ENCODE peak calls at places on chromosome 17, in eight cellular contexts. F, W, R, Q, N, T, Z and A are unnamed samples.

GRCh38 chr17:16442141-16442540 is 26.8 kb downstream of the TRPV2 start:
- DNase-seq in R (peak), Z (peak), Q (no peak), N (no peak), F (no peak), T (peak), W (no peak), A (no peak)

GRCh38 chr17:67833946-67834631 is 8.8 kb downstream of the BPTF start:
- DNase-seq in R (no peak), W (no peak), Z (no peak), T (no peak), F (no peak), N (no peak), Q (no peak), A (no peak)

GRCh38 chr17:6913608-6914443 is 82.0 kb upstream of the ALOX12 start:
- DNase-seq in N (peak), F (peak), T (peak), Q (peak), R (peak), Z (peak), W (peak), A (no peak)

GRCh38 chr17:77445030-77445907 is 304.5 kb downstream of the SEC14L1 start:
- DNase-seq in Q (no peak), R (peak), N (no peak), W (peak), Z (peak), F (no peak), T (no peak), A (no peak)

GRCh38 chr17:4584835-4585187 is 482 bp downstream of the SMTNL2 start:
- DNase-seq in F (no peak), N (no peak), W (no peak), Q (no peak), R (no peak), Z (no peak), T (no peak), A (no peak)

GRCh38 chr17:77476920-77477805 is 336.4 kb downstream of the SEC14L1 start:
- DNase-seq in Z (peak), T (peak), F (no peak), N (peak), R (peak), Q (no peak), W (peak), A (peak)

GRCh38 chr17:2735896-2736295 is 13.6 kb downstream of the CCDC92B start:
- DNase-seq in W (no peak), Q (no peak), Z (no peak), T (no peak), R (no peak), F (no peak), N (no peak), A (no peak)

GRCh38 chr17:74853669-74854068 is 6.0 kb downstream of the GRIN2C start:
- DNase-seq in Z (no peak), N (no peak), F (no peak), W (no peak), R (no peak), Q (no peak), T (no peak), A (no peak)

GRCh38 chr17:72735602-72736001 is 356.9 kb downstream of the SLC39A11 start:
- DNase-seq in N (no peak), F (no peak), R (no peak), Q (no peak), W (no peak), Z (no peak), T (no peak), A (no peak)

GRCh38 chr17:74545456-74546230 is at the start of gene CD300C:
- DNase-seq in W (no peak), R (no peak), T (no peak), Z (no peak), N (no peak), F (no peak), Q (no peak), A (no peak)

GRCh38 chr17:27453466-27453865 is 2.8 kb upstream of the KSR1 start:
- DNase-seq in T (no peak), F (no peak), Q (no peak), N (no peak), R (no peak), W (no peak), Z (no peak), A (no peak)

DNA sequence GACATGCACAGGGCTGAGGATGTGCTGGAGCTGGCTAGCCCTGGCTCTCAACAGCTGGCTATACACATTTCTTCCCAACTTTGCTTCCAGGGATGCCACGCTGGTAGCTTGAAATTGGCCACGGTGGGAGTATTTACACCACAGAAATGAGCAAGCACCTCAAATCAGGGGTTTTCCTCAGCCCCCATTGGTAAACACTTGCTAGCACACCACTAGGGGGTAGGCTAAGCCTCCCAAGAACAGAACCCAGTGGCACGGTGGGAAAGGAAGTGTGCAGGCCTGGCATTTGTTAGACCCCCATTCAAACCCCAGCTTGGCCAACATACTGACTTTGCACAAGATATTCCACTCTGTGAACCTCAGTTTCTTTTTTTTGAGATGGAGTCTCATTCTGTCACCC is 12.9 kb downstream of the DRC3 start:
- DNase-seq in F (no peak), R (no peak), Q (no peak), N (no peak), Z (peak), W (no peak), T (no peak), A (no peak)
- TF ChIP-seq CTCF in F (no peak), R (peak), Q (no peak), N (no peak), Z (peak), W (no peak), T (peak), A (peak)

GRCh38 chr17:56821847-56822534 is 11.7 kb downstream of the C17orf67 start:
- DNase-seq in N (no peak), F (no peak), R (no peak), Z (no peak), W (no peak), Q (no peak), T (no peak), A (no peak)

GRCh38 chr17:56819030-56819429 is 14.7 kb downstream of the C17orf67 start:
- DNase-seq in T (no peak), Z (no peak), R (no peak), F (no peak), Q (no peak), W (no peak), N (no peak), A (no peak)

GRCh38 chr17:56820207-56820606 is 13.5 kb downstream of the C17orf67 start:
- DNase-seq in N (no peak), F (no peak), Q (no peak), W (no peak), R (no peak), T (no peak), Z (no peak), A (no peak)

GRCh38 chr17:56817066-56817465 is 16.7 kb downstream of the C17orf67 start:
- DNase-seq in W (no peak), T (no peak), Q (no peak), Z (no peak), N (no peak), R (no peak), F (no peak), A (no peak)

GRCh38 chr17:56819431-56820145 is 14.1 kb downstream of the C17orf67 start:
- DNase-seq in Z (peak), Q (peak), R (peak), T (peak), W (peak), F (peak), N (peak), A (peak)
- TF ChIP-seq CTCF in Z (peak), Q (peak), R (peak), T (peak), W (peak), F (peak), N (peak), A (peak)

GRCh38 chr17:8966926-8967325 is 1.4 kb upstream of the PIK3R5 start:
- DNase-seq in W (no peak), N (no peak), Q (no peak), Z (no peak), F (no peak), T (no peak), R (no peak), A (no peak)

GRCh38 chr17:8963017-8963416 is 2.5 kb downstream of the PIK3R5 start:
- DNase-seq in F (no peak), Q (no peak), T (no peak), W (no peak), R (no peak), N (no peak), Z (no peak), A (no peak)

GRCh38 chr17:8964801-8965393 is 610 bp downstream of the PIK3R5 start:
- DNase-seq in N (no peak), T (no peak), W (no peak), F (no peak), Z (no peak), R (no peak), Q (no peak), A (no peak)

GRCh38 chr17:8963665-8964258 is 1.7 kb downstream of the PIK3R5 start:
- DNase-seq in N (no peak), W (no peak), T (no peak), Q (no peak), Z (no peak), F (no peak), R (no peak), A (no peak)

GRCh38 chr17:8965394-8966168 is at the start of gene PIK3R5:
- DNase-seq in W (peak), N (peak), Q (no peak), F (no peak), T (no peak), R (no peak), Z (no peak), A (no peak)
- TF ChIP-seq CTCF in W (no peak), N (no peak), Q (no peak), F (no peak), T (no peak), R (no peak), Z (no peak), A (peak)

GRCh38 chr17:50806141-50806643 is 29.2 kb upstream of the WFIKKN2 start:
- DNase-seq in W (no peak), R (peak), Z (peak), F (peak), Q (no peak), N (no peak), T (peak), A (no peak)
- TF ChIP-seq CTCF in W (no peak), R (peak), Z (no peak), F (peak), Q (no peak), N (no peak), T (peak), A (peak)

GRCh38 chr17:13302983-13303382 is 285.2 kb upstream of the ELAC2 start:
- DNase-seq in N (no peak), F (no peak), Q (no peak), Z (no peak), R (no peak), T (no peak), W (no peak), A (no peak)

GRCh38 chr17:13310858-13311257 is 290.9 kb downstream of the HS3ST3A1 start:
- DNase-seq in T (no peak), F (no peak), Q (no peak), R (no peak), W (no peak), N (no peak), Z (no peak), A (no peak)

GRCh38 chr17:13311301-13311700 is 290.4 kb downstream of the HS3ST3A1 start:
- DNase-seq in N (no peak), Q (no peak), T (peak), Z (peak), R (peak), F (no peak), W (no peak), A (no peak)

GRCh38 chr17:13306310-13306962 is 288.6 kb upstream of the ELAC2 start:
- DNase-seq in R (peak), Z (peak), N (peak), Q (no peak), W (no peak), T (peak), F (no peak), A (peak)
- TF ChIP-seq CTCF in R (peak), Z (peak), N (no peak), Q (peak), W (no peak), T (peak), F (no peak), A (peak)

DNA sequence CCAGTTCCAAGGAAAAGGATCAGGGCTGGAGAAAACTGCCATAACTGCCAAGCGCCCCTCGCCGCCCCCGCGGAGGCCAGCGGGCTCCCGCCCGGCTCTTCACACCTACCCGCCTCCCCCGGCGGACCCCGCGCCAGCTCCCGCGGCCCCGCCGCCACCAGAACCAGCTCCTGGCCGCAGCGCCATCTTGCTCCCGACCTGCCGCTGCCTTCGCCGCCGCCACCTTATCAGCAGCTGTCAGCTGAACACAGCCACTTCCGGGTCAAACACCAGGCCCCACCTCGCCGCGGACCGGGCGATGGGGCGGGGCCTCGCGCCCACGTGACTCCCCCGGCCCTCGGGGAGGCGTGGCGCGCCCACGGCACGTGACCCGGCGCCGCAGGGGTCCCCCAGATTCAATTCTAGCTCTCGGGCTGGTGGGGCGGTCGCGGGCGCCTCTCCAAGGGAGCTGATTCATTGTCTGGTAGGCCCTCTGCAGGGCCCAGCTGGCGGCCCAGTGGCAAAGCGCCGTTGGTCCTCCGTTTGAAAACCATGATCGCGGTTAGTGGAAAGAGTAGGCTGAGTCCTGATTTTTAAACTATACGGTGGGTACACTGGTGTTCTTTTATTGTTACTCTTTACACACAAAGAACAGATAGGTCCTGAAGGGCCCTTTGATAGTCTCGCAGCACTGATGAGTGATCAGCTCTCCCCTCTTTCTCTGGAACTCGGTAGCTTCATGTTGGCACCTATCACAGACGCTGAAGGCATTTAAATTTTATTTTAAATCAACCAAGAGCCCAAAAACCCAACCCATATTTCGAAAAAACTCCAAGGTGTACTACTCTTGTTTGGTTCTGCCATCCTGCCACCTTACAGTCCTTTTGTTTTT is at the start of gene SYNRG:
- DNase-seq in Z (peak), R (peak), T (peak), N (peak), Q (peak), W (peak), F (peak), A (peak)
- TF ChIP-seq CTCF in Z (peak), R (peak), T (peak), N (peak), Q (no peak), W (peak), F (peak), A (peak)

GRCh38 chr17:81808778-81809555 is 5.0 kb downstream of the GCGR start:
- DNase-seq in F (no peak), N (no peak), Z (no peak), W (no peak), R (no peak), Q (no peak), T (no peak), A (no peak)
- TF ChIP-seq CTCF in F (no peak), N (peak), Z (no peak), W (no peak), R (no peak), Q (no peak), T (no peak), A (peak)